ENCODE peak calls at places on chromosomes 12 and 14, in seven cellular contexts. C, I, N, O, G, B and F are unnamed samples.
A peak's percentile ranks its signal among the peaks of the same experiment; 100 is the strongest.

GRCh38 chr14:102200690-102201368 is 61.1 kb downstream of the WDR20 start:
- DNase-seq in N (no peak), O (no peak), B (peak; percentile 41), C (no peak), I (no peak), G (no peak), F (no peak)

GRCh38 chr12:106682594-106683234 is 91.8 kb upstream of the RIC8B start:
- DNase-seq in G (peak; percentile 57), N (peak; percentile 37), C (no peak), I (no peak), O (no peak), B (no peak), F (no peak)

GRCh38 chr12:50655374-50655921 is 108.5 kb upstream of the ATF1 start:
- DNase-seq in I (no peak), C (no peak), O (no peak), B (no peak), N (no peak), G (no peak), F (no peak)

GRCh38 chr12:95648990-95649791 is 97.9 kb upstream of the USP44 start:
- DNase-seq in I (no peak), C (no peak), N (peak; percentile 98), O (no peak), G (peak; percentile 91), B (no peak), F (no peak)

GRCh38 chr14:26765768-26766550 is 168.1 kb upstream of the NOVA1 start:
- DNase-seq in C (no peak), B (no peak), G (peak; percentile 11), N (peak; percentile 74), I (no peak), O (peak; percentile 29), F (peak; percentile 47)

GRCh38 chr12:106358410-106359241 is 1.1 kb downstream of the POLR3B start:
- DNase-seq in N (no peak), B (no peak), O (peak; percentile 33), C (peak; percentile 65), G (peak; percentile 72), I (no peak), F (peak; percentile 46)

GRCh38 chr12:1776139-1776975 is 44.0 kb upstream of the LRTM2 start:
- DNase-seq in G (peak; percentile 75), O (no peak), C (no peak), N (peak; percentile 88), B (no peak), I (no peak), F (no peak)

GRCh38 chr12:71558445-71558844 is 105.2 kb downstream of the ZFC3H1 start:
- DNase-seq in B (no peak), N (no peak), C (no peak), G (no peak), O (no peak), I (no peak), F (no peak)

GRCh38 chr14:41973178-41973577 is 366.5 kb downstream of the LRFN5 start:
- DNase-seq in B (no peak), O (no peak), I (no peak), G (no peak), N (no peak), C (no peak), F (no peak)

GRCh38 chr14:39434401-39434800 is 2.2 kb upstream of the FBXO33 start:
- DNase-seq in G (peak; percentile 44), C (no peak), O (no peak), I (no peak), B (no peak), N (peak; percentile 50), F (no peak)

GRCh38 chr14:52701223-52701622 is 5.8 kb upstream of the PSMC6 start:
- DNase-seq in I (no peak), C (no peak), N (no peak), G (no peak), O (no peak), B (no peak), F (no peak)

GRCh38 chr12:79063258-79063657 is 198.7 kb downstream of the SYT1 start:
- DNase-seq in C (no peak), O (no peak), B (no peak), I (no peak), G (no peak), N (no peak), F (no peak)

GRCh38 chr14:21913759-21914158 is 240.1 kb upstream of the OR4E1 start:
- DNase-seq in N (peak; percentile 90), O (peak; percentile 31), B (peak; percentile 75), C (peak; percentile 27), G (peak; percentile 69), I (no peak), F (peak; percentile 39)

GRCh38 chr12:38547586-38547985 is 231.0 kb downstream of the ALG10B start:
- DNase-seq in B (no peak), I (no peak), C (no peak), G (no peak), N (peak; percentile 68), O (no peak), F (no peak)

GRCh38 chr12:91515944-91516739 is 333.5 kb upstream of the DCN start:
- DNase-seq in B (no peak), C (no peak), O (no peak), G (no peak), N (no peak), I (no peak), F (no peak)

GRCh38 chr12:6461401-6462233 is 8.9 kb downstream of the VAMP1 start:
- DNase-seq in I (peak; percentile 85), G (no peak), C (no peak), N (no peak), O (peak; percentile 46), B (peak; percentile 87), F (peak; percentile 55)

GRCh38 chr14:28382460-28383220 is 383.9 kb upstream of the FOXG1 start:
- DNase-seq in B (no peak), N (peak; percentile 96), G (peak; percentile 7), I (no peak), C (no peak), O (no peak), F (no peak)

GRCh38 chr14:53599221-53599945 is 357.2 kb downstream of the BMP4 start:
- DNase-seq in C (no peak), O (no peak), N (no peak), G (no peak), I (no peak), B (no peak), F (no peak)

GRCh38 chr14:34059037-34059924 is 108.4 kb upstream of the EGLN3 start:
- DNase-seq in C (peak; percentile 42), N (no peak), I (no peak), B (no peak), G (no peak), O (no peak), F (no peak)

GRCh38 chr14:104048758-104049496 is 36.6 kb upstream of the ASPG start:
- DNase-seq in B (no peak), C (no peak), G (no peak), N (peak; percentile 11), I (no peak), O (no peak), F (no peak)

GRCh38 chr12:48995061-48995879 is 3.9 kb downstream of the DDN start:
- DNase-seq in G (peak; percentile 92), B (no peak), N (peak; percentile 87), O (peak; percentile 81), C (peak; percentile 87), I (no peak), F (peak; percentile 89)